ENCODE peak calls at places on chromosome 13, in four cellular contexts. V, S, B and K are unnamed samples.

GRCh38 chr13:46489586-46490023 is 63.4 kb upstream of the LRCH1 start:
- DNase-seq in V (no peak), S (peak), B (peak), K (peak)

GRCh38 chr13:76271728-76272232 is 614.4 kb downstream of the KCTD12 start:
- DNase-seq in V (no peak), S (no peak), B (no peak), K (peak)

GRCh38 chr13:31234729-31235128 is 35.0 kb downstream of the B3GLCT start:
- DNase-seq in V (no peak), S (peak), B (no peak), K (no peak)

GRCh38 chr13:98083507-98083906 is 59.4 kb upstream of the FARP1 start:
- DNase-seq in V (no peak), S (peak), B (peak), K (peak)

GRCh38 chr13:47553329-47553977 is 447.6 kb downstream of the SUCLA2 start:
- DNase-seq in V (no peak), S (no peak), B (no peak), K (no peak)

GRCh38 chr13:84126671-84127171 is 244.4 kb upstream of the SLITRK1 start:
- DNase-seq in V (no peak), S (peak), B (no peak), K (peak)

GRCh38 chr13:107124730-107125129 is 556.8 kb upstream of the ARGLU1 start:
- DNase-seq in V (no peak), S (no peak), B (no peak), K (no peak)

GRCh38 chr13:98875146-98875729 is 102.6 kb downstream of the DOCK9 start:
- DNase-seq in V (no peak), S (no peak), B (no peak), K (no peak)

GRCh38 chr13:75478659-75479058 is 3.3 kb downstream of the TBC1D4 start:
- DNase-seq in V (no peak), S (no peak), B (no peak), K (no peak)

GRCh38 chr13:92126399-92126798 is 728.0 kb downstream of the GPC5 start:
- DNase-seq in V (no peak), S (no peak), B (no peak), K (no peak)

GRCh38 chr13:61170791-61171330 is 244.8 kb downstream of the PCDH20 start:
- DNase-seq in V (no peak), S (no peak), B (no peak), K (peak)

GRCh38 chr13:113551081-113552000 is 33.2 kb upstream of the TFDP1 start:
- DNase-seq in V (peak), S (no peak), B (no peak), K (no peak)

GRCh38 chr13:67143544-67144115 is 86.5 kb downstream of the PCDH9 start:
- DNase-seq in V (no peak), S (peak), B (no peak), K (no peak)

GRCh38 chr13:61045197-61045596 is 370.5 kb downstream of the PCDH20 start:
- DNase-seq in V (no peak), S (no peak), B (no peak), K (no peak)

GRCh38 chr13:98910501-98910951 is 67.3 kb downstream of the DOCK9 start:
- DNase-seq in V (no peak), S (peak), B (no peak), K (peak)

GRCh38 chr13:50365683-50366391 is 350.6 kb downstream of the KCNRG start:
- DNase-seq in V (peak), S (peak), B (no peak), K (peak)

GRCh38 chr13:72295173-72295572 is 428.2 kb upstream of the DACH1 start:
- DNase-seq in V (no peak), S (peak), B (no peak), K (no peak)

GRCh38 chr13:39047560-39047959 is 9.3 kb downstream of the NHLRC3 start:
- DNase-seq in V (no peak), S (peak), B (no peak), K (no peak)

GRCh38 chr13:22235285-22235949 is 564.5 kb downstream of the FGF9 start:
- DNase-seq in V (no peak), S (no peak), B (no peak), K (no peak)

GRCh38 chr13:76516013-76516412 is 370.2 kb downstream of the KCTD12 start:
- DNase-seq in V (no peak), S (peak), B (peak), K (peak)

GRCh38 chr13:34019870-34020269 is 201.9 kb downstream of the RFC3 start:
- DNase-seq in V (no peak), S (no peak), B (no peak), K (no peak)

GRCh38 chr13:34013061-34013460 is 195.1 kb downstream of the RFC3 start:
- DNase-seq in V (no peak), S (no peak), B (no peak), K (no peak)

GRCh38 chr13:34020388-34020787 is 202.4 kb downstream of the RFC3 start:
- DNase-seq in V (no peak), S (no peak), B (no peak), K (no peak)

GRCh38 chr13:34021619-34022018 is 203.7 kb downstream of the RFC3 start:
- DNase-seq in V (no peak), S (no peak), B (no peak), K (no peak)

DNA sequence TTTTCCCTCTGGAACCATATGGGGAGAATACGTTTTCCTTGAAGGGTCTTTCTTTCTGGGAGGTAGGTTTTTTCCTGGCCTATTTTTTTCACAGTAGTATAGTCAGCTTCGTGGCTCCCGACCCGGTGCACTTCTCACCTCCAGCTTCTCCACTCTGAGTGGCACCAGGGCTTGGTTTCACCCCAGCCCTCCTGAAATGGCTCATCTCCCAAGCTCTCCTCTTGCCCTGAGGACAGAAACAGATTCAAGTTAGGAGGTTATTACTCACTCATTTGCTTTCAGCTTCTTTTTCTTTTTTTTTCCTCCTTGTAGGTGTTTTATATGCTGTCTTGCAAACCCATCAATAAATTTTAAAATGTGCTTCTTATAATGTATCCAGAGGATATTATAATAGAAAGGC is 199.3 kb downstream of the RFC3 start:
- DNase-seq in V (no peak), S (no peak), B (no peak), K (peak)
- TF ChIP-seq CTCF in V (no peak), S (no peak), B (no peak), K (no peak)

DNA sequence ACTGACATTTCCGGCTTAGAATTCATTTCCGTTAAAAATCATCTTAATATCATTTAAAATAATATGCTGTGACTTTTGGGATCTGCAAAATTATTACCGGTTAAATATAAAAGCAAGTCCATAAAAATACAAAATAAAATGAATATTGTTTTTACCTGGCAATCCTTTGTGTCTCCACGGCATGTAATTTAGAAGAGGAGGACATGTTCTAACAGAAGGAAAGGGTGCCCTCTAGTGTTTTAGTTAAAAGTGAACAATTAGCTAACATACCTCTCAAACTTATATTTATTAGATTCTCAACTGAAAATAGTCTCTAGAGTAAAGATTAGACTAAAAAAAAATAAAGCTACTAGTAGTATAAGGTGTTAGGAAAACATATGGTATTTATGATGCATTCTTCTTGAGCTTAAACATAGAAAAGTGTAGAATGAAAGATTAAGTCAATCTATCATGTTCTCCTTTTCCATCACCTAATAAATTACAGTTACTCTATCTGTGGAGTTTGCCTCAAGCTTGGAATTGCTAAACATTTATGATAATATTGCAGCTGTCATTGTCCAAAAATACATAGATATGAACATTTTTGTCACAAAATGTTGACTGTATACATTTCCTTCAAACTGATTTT is 676.7 kb upstream of the SPRY2 start:
- DNase-seq in V (no peak), S (peak), B (no peak), K (peak)
- TF ChIP-seq CTCF in V (peak), S (peak), B (peak), K (peak)

GRCh38 chr13:24207841-24208240 is 47.3 kb downstream of the SPATA13 start:
- DNase-seq in V (no peak), S (no peak), B (no peak), K (no peak)

GRCh38 chr13:24208314-24208713 is 47.8 kb downstream of the SPATA13 start:
- DNase-seq in V (no peak), S (peak), B (peak), K (peak)

GRCh38 chr13:24202215-24202614 is 41.7 kb downstream of the SPATA13 start:
- DNase-seq in V (no peak), S (no peak), B (no peak), K (no peak)

GRCh38 chr13:24199016-24199415 is 38.5 kb downstream of the SPATA13 start:
- DNase-seq in V (no peak), S (no peak), B (no peak), K (no peak)

DNA sequence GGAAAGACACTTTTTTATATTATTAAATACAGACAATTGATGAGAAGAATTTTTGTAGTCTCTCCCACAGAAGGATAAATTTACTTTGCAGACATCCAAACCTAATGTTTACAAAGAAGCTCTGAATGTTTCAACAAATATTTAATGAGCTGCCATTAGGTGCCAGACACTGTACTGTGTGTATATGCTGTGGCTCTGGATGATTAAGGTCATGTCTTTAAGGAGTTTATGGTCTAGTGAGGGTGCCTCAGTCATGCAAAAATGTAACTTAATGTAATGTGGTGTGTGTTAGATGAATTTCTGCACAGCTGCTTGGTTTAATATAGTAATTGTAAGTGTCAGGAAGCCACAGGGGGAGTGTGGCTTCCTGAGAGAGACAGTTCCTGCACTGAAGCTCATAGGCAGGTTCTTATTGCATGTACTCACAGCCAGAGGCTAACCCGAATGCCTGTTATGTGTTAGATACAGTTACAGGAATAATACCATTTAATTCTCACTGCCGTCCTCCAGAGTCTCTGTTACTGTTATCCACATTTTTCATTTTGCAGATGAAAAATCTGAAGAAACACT is 43.3 kb downstream of the SPATA13 start:
- DNase-seq in V (no peak), S (peak), B (no peak), K (no peak)
- TF ChIP-seq CTCF in V (no peak), S (no peak), B (no peak), K (no peak)

GRCh38 chr13:105608132-105608531 is 927.3 kb downstream of the EFNB2 start:
- DNase-seq in V (no peak), S (no peak), B (no peak), K (no peak)
- TF ChIP-seq CTCF in V (no peak), S (no peak), B (no peak), K (no peak)

DNA sequence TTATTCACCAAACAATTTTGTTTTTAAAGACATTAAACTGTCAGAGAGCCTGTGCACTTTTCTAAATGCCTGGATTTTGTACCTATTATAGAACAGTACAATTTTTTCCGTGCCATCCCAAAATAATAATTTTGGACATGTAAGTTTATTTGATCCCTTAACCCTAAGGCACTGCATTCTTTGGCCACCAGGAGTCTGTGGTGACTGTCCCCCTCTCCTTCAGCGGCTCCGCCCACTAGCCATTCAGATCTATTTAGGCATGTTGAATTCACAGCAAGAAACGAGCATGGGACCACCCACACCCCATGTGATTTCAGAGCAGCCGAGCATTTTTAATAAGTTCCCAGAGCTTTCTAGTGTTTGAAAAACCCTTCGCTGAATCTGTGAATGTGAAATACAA is 567.5 kb downstream of the MYO16 start:
- DNase-seq in V (no peak), S (no peak), B (no peak), K (no peak)
- TF ChIP-seq CTCF in V (no peak), S (no peak), B (no peak), K (no peak)

GRCh38 chr13:33017410-33017929 is 1.2 kb downstream of the KL start:
- DNase-seq in V (peak), S (peak), B (no peak), K (no peak)
- TF ChIP-seq CTCF in V (peak), S (peak), B (no peak), K (no peak)

GRCh38 chr13:54183728-54184127 is 1155.1 kb downstream of the OLFM4 start:
- DNase-seq in V (no peak), S (no peak), B (no peak), K (no peak)

GRCh38 chr13:54184576-54184975 is 1156.0 kb downstream of the OLFM4 start:
- DNase-seq in V (no peak), S (no peak), B (no peak), K (no peak)

GRCh38 chr13:54187461-54187860 is 1158.8 kb downstream of the OLFM4 start:
- DNase-seq in V (no peak), S (no peak), B (no peak), K (no peak)

GRCh38 chr13:54185101-54185500 is 1156.5 kb downstream of the OLFM4 start:
- DNase-seq in V (no peak), S (no peak), B (no peak), K (no peak)

GRCh38 chr13:54185785-54186184 is 1157.2 kb downstream of the OLFM4 start:
- DNase-seq in V (no peak), S (no peak), B (no peak), K (peak)
- TF ChIP-seq CTCF in V (no peak), S (no peak), B (no peak), K (peak)

GRCh38 chr13:24529478-24529877 is 16.9 kb upstream of the PARP4 start:
- DNase-seq in V (no peak), S (no peak), B (no peak), K (no peak)
- TF ChIP-seq CTCF in V (no peak), S (no peak), B (no peak), K (no peak)

DNA sequence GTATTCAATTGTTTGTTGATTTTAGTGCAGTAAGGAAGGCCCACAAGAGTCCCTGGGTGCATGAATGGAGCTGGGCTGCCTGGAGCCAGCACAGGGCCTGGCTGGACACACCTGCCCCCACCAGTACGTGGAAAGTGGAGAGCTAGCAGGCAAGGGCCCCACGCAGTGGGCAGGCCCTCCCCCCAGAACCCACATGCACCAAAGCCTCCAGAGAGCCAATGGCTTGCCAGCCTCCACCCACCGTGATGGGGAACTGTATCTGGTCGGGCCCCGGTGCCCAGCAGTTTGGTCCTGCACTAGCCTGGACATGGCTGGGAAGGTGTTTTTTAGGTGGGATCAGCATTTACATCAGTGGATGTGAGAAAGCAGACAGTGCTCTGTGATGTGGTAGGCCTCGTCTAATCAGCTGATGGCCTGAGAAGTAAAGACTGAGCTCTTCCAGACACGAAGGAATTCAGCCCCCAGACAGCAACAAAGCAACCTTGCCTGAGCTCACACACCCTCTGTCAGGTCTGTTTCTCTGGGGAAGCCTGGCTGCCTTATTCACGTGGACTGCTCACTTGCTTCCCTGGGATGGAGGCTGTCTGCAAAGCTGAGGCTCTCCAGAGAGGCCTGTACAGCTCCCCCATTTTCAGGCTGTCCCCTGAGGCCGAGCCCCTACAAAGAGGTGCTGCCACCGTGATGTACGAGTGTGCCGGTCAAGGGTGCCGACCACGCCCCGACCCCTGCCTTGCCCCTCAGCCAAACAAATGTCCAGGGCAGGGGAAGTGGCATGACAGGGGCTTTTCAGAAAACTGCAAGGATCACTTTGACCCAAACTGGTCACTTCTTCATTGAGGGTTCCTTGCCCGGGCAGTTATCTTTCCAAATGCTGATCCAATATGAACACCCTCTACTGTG is 27.5 kb downstream of the RAB20 start:
- DNase-seq in V (no peak), S (no peak), B (no peak), K (no peak)
- TF ChIP-seq CTCF in V (no peak), S (no peak), B (no peak), K (no peak)